ENCODE peak calls at places on chromosomes 3 and 15, in nine cellular contexts. J, Y, L, D, I, M, W, Q and A are unnamed samples.
A peak's percentile ranks its signal among the peaks of the same experiment; 100 is the strongest.

GRCh38 chr15:83837946-83838571 is 184.1 kb downstream of the ADAMTSL3 start:
- DNase-seq in D (no peak), J (peak; percentile 26), Q (no peak), W (peak; percentile 54), L (peak; percentile 67), M (no peak), I (no peak), Y (peak; percentile 14), A (no peak)

GRCh38 chr3:13078158-13078905 is 5.1 kb upstream of the IQSEC1 start:
- DNase-seq in M (no peak), D (no peak), L (no peak), I (no peak), J (no peak), W (no peak), Q (no peak), Y (no peak), A (no peak)

GRCh38 chr3:116340680-116341216 is 104.5 kb downstream of the LSAMP start:
- DNase-seq in Y (peak; percentile 56), I (no peak), J (no peak), Q (no peak), M (no peak), D (no peak), L (no peak), W (no peak), A (peak; percentile 6)

GRCh38 chr3:173135059-173135458 is 6.0 kb downstream of the SPATA16 start:
- DNase-seq in W (no peak), D (no peak), M (no peak), L (no peak), I (no peak), J (peak; percentile 1), Q (no peak), Y (no peak), A (no peak)

GRCh38 chr15:47212222-47213010 is 504.9 kb upstream of the SEMA6D start:
- DNase-seq in L (no peak), I (no peak), Y (no peak), Q (no peak), W (no peak), J (no peak), D (no peak), M (no peak), A (no peak)

GRCh38 chr15:96234109-96234892 is 96.2 kb upstream of the NR2F2 start:
- DNase-seq in W (peak; percentile 85), D (no peak), J (peak; percentile 12), M (peak; percentile 4), I (no peak), Q (no peak), L (no peak), Y (peak; percentile 51), A (peak; percentile 51)

GRCh38 chr3:119776304-119776703 is 5.6 kb upstream of the NR1I2 start:
- DNase-seq in Y (no peak), Q (no peak), M (no peak), W (no peak), D (no peak), L (no peak), J (no peak), I (no peak), A (no peak)

GRCh38 chr3:71207632-71208031 is 375.9 kb downstream of the FOXP1 start:
- DNase-seq in Y (no peak), M (no peak), J (no peak), I (no peak), Q (no peak), L (no peak), W (no peak), D (no peak), A (no peak)

GRCh38 chr15:99963096-99963825 is 230.0 kb upstream of the LYSMD4 start:
- DNase-seq in M (peak; percentile 13), I (no peak), Y (no peak), J (peak; percentile 16), D (no peak), L (no peak), W (peak; percentile 46), Q (no peak), A (peak; percentile 47)

GRCh38 chr15:64535460-64536243 is 75.3 kb downstream of the ZNF609 start:
- DNase-seq in D (no peak), L (no peak), Q (no peak), I (no peak), M (no peak), J (no peak), Y (no peak), W (no peak), A (no peak)

GRCh38 chr15:49875392-49875791 is 243.6 kb downstream of the ATP8B4 start:
- DNase-seq in J (no peak), M (no peak), Q (no peak), L (peak; percentile 30), I (no peak), Y (no peak), W (no peak), D (no peak), A (no peak)

GRCh38 chr3:134377896-134378295 is 3.6 kb upstream of the AMOTL2 start:
- DNase-seq in L (no peak), J (no peak), Y (no peak), W (peak; percentile 30), M (no peak), D (no peak), Q (no peak), I (no peak), A (no peak)

DNA sequence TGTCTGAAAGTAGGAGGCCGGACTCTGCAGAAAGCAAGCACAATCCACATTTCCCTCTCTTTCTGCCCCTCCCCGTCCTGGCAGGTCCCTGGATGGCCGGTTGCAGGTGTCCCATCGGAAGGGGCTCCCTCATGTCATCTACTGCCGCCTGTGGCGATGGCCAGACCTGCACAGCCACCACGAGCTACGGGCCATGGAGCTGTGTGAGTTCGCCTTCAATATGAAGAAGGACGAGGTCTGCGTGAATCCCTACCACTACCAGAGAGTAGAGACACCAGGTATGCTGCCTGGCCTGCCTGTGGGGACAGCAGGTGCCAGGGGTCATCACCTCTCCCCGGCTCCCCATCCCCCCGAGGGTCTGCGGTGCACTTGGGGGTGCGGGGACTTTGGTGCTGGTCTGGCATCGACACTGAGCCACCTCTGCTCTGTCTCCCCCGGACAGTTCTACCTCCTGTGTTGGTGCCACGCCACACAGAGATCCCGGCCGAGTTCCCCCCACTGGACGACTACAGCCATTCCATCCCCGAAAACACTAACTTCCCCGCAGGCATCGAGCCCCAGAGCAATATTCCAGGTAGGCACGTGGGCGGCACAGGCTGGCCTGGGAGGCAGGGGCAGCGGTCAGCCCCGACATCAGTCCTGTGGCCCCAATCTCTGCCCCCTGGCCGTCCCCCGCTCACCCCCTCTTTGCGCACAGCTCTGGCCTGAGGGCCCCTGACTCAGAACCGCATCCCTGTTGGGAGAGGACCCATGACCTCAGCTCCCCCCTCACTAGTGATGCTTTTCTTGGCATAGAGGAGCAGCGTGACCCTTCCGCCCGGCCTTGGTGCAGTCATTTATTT is 89.4 kb downstream of the AAGAB start:
- DNase-seq in J (peak; percentile 91), W (no peak), D (no peak), Q (no peak), M (no peak), Y (peak; percentile 70), L (no peak), I (peak; percentile 76), A (no peak)
- TF ChIP-seq CTCF in J (peak; percentile 18), W (no peak), D (no peak), Q (no peak), M (no peak), Y (no peak), L (no peak), I (peak; percentile 14), A (no peak)

DNA sequence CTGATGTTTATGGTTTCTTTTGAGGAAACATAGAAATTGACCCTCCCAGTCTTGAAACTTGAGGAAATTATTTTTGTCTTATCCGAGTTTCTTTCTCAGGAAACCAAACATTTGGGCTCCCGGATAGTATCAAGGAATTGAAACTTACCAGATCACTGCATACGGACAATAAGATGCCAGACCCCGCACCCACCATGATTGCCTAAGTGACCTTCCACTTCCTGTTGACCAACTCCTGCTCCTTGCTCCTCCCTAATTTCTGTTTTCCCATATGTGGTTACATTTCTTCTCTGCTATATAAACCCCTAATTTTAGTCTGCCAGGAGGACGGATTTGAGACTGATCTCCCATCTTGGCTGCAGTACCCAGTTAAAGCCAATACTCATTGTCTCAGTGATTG is 118.4 kb upstream of the TPRG1 start:
- DNase-seq in Y (no peak), I (no peak), M (no peak), L (no peak), W (no peak), D (no peak), Q (no peak), J (no peak), A (no peak)
- H3K4me3 ChIP-seq in Y (no peak overlapping the region), I (no peak overlapping the region), M (no peak overlapping the region), L (no peak overlapping the region), W (no peak overlapping the region), D (no peak overlapping the region), Q (no peak overlapping the region), J (no peak overlapping the region), A (no peak overlapping the region)

DNA sequence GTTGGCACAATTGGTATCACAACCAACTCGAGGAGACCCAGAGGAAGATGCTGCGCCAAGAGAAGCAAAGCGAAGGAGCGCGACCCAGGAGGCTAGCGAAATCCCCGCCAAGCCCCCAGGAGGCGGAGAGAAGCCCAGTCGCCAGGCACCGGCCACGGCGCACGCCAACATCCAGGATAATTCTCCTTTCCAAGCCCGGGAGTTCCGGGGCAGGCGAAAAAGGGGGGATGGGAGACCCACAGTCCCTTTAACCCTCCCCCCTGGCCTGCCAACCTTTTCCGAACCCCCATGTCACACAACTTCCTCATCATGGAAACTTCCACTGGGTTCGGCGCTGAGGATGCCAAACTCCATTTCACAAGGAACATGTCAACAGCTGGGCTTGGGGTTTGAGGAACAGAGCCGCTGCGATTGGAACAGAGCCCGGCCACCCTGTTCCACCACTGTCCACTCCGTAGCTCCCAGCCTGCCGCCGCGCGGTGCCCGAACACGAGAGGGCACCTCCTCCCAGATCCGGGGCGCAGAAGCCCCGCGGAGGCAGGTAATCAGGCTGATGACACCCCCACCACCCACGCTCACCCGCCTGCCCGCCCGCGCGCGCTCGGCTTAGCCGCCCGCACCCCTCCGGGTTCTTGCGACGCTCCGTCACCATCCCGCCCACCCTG is 567 bp downstream of the THRB start:
- DNase-seq in Y (no peak), J (peak; percentile 33), W (peak; percentile 90), L (peak; percentile 37), D (peak; percentile 64), I (peak; percentile 89), Q (no peak), M (no peak), A (peak; percentile 30)
- TF ChIP-seq CTCF in Y (no peak), J (no peak), W (no peak), L (no peak), D (no peak), I (peak; percentile 31), Q (no peak), M (no peak), A (no peak)

GRCh38 chr15:52786436-52787122 is 3.6 kb downstream of the ONECUT1 start:
- DNase-seq in Y (no peak), W (no peak), L (no peak), I (no peak), M (no peak), Q (no peak), D (no peak), J (no peak), A (no peak)

GRCh38 chr15:52788099-52788986 is 1.8 kb downstream of the ONECUT1 start:
- DNase-seq in Y (no peak), D (no peak), J (no peak), Q (no peak), M (no peak), W (no peak), I (no peak), L (peak; percentile 28), A (no peak)

GRCh38 chr15:52785672-52786406 is 4.3 kb downstream of the ONECUT1 start:
- DNase-seq in I (no peak), J (no peak), Q (no peak), D (no peak), M (no peak), L (no peak), Y (no peak), W (no peak), A (no peak)

GRCh38 chr15:52787549-52788098 is 2.5 kb downstream of the ONECUT1 start:
- DNase-seq in D (no peak), Y (no peak), Q (no peak), I (no peak), M (no peak), W (no peak), L (no peak), J (no peak), A (no peak)

GRCh38 chr15:52787123-52787503 is 3.0 kb downstream of the ONECUT1 start:
- DNase-seq in D (no peak), I (no peak), Q (no peak), Y (no peak), W (no peak), J (no peak), M (no peak), L (no peak), A (no peak)
- H3K4me3 ChIP-seq in D (no peak overlapping the region), I (no peak overlapping the region), Q (no peak overlapping the region), Y (no peak overlapping the region), W (no peak overlapping the region), J (no peak overlapping the region), M (no peak overlapping the region), L (no peak overlapping the region), A (no peak overlapping the region)